ENCODE peak calls at places on chromosomes 13 and 19, in nine cellular contexts. Q is anterior cingulate cortex; L is activated naive CD8-positive, alpha-beta T cell treated with anti-CD3 and anti-CD28 coated beads, Interleukin-2, amount 50 U/mL, for 16 hours; W is HCT116; P is germinal center; G is activated CD4-positive, alpha-beta memory T cell treated with anti-CD3 and anti-CD28 coated beads, Interleukin-2, amount 10 ng/mL, durations not matched to agents 7 days and 5 days; O is stimulated activated CD4-positive, alpha-beta T cell treated with anti-CD3 and anti-CD28 coated beads, Interleukin-2, amount 100 ng/mL, for 48 hours; J is posterior cingulate gyrus; Y is hepatocyte. M is an unnamed sample.

GRCh38 chr13:29125934-29126424 is 305.8 kb downstream of the MTUS2 start:
- DNase-seq in J (no peak), G (peak), W (no peak), Q (no peak), Y (no peak), P (no peak), O (no peak), L (no peak), M (no peak)

GRCh38 chr19:3061214-3062161 is 807 bp downstream of the TLE5 start:
- DNase-seq in Y (peak), Q (peak), G (peak), L (peak), O (peak), J (no peak), W (no peak), P (peak), M (no peak)

GRCh38 chr19:4379383-4380253 is 20.7 kb downstream of the SH3GL1 start:
- DNase-seq in P (peak), Q (no peak), L (no peak), G (peak), W (no peak), Y (no peak), O (no peak), J (no peak), M (no peak)

GRCh38 chr13:41945926-41946325 is 15.0 kb downstream of the VWA8 start:
- DNase-seq in L (no peak), W (no peak), J (no peak), Q (no peak), O (no peak), G (no peak), P (no peak), Y (no peak), M (no peak)

GRCh38 chr13:35309711-35310110 is 166.8 kb downstream of the MAB21L1 start:
- DNase-seq in Q (no peak), P (no peak), L (no peak), O (no peak), J (no peak), W (no peak), Y (no peak), G (no peak), M (no peak)

GRCh38 chr19:4647676-4648644 is 8.6 kb downstream of the TNFAIP8L1 start:
- DNase-seq in L (no peak), P (no peak), Q (no peak), J (no peak), Y (no peak), G (no peak), O (no peak), W (no peak), M (no peak)

GRCh38 chr13:49494645-49495044 is 1.1 kb upstream of the PHF11 start:
- DNase-seq in L (no peak), G (no peak), P (no peak), Q (no peak), O (no peak), W (no peak), Y (no peak), J (no peak), M (no peak)

GRCh38 chr13:39385154-39385553 is 217.8 kb downstream of the LHFPL6 start:
- DNase-seq in P (no peak), J (no peak), Q (no peak), L (no peak), Y (no peak), O (no peak), G (no peak), W (no peak), M (no peak)

GRCh38 chr19:56132316-56132822 is 8.7 kb upstream of the ZNF444 start:
- DNase-seq in L (no peak), W (no peak), G (no peak), Q (no peak), O (no peak), P (no peak), J (no peak), Y (peak), M (no peak)

GRCh38 chr19:52138614-52139290 is 986 bp downstream of the ZNF616 start:
- DNase-seq in W (no peak), L (no peak), G (no peak), P (peak), J (no peak), Q (peak), Y (peak), O (peak), M (peak)

GRCh38 chr13:82292334-82292733 is 1589.9 kb downstream of the SLITRK1 start:
- DNase-seq in L (no peak), G (no peak), O (no peak), P (no peak), J (no peak), W (no peak), Y (no peak), Q (no peak), M (no peak)

M was measured in NCI-H460.